ENCODE peak calls at places on chromosome X, in seven cellular contexts. N is SIG-M5; A is activated CD4-positive, alpha-beta T cell treated with anti-CD3 and anti-CD28 coated beads, Interleukin-2, amount 50 U/mL, for 24 hours; R is endothelial cell; W is nucleus accumbens; E is NCI-H2107; S is transverse colon. B is an unnamed sample.

GRCh38 chrX:127762663-127763062 is 289.5 kb downstream of the ACTRT1 start:
- DNase-seq in R (no peak), W (no peak), E (no peak), A (no peak), N (no peak), S (no peak), B (no peak)

GRCh38 chrX:49610718-49611310 is 12.0 kb downstream of the GAGE1 start:
- DNase-seq in S (no peak), W (no peak), R (no peak), E (no peak), N (no peak), A (no peak), B (no peak)

GRCh38 chrX:20254712-20255299 is 11.9 kb downstream of the RPS6KA3 start:
- DNase-seq in E (no peak), S (no peak), N (no peak), A (no peak), W (no peak), R (no peak), B (no peak)

GRCh38 chrX:55056820-55057690 is 17.8 kb upstream of the PAGE2B start:
- DNase-seq in W (no peak), S (no peak), N (no peak), E (no peak), R (no peak), A (no peak), B (no peak)

GRCh38 chrX:97399400-97399799 is 515.7 kb downstream of the RPA4 start:
- DNase-seq in W (no peak), N (no peak), E (no peak), S (no peak), R (no peak), A (no peak), B (peak)

GRCh38 chrX:24760601-24761000 is 66.9 kb downstream of the POLA1 start:
- DNase-seq in S (no peak), R (no peak), A (no peak), N (no peak), W (no peak), E (no peak), B (no peak)

GRCh38 chrX:69218407-69218806 is 53.2 kb upstream of the PJA1 start:
- DNase-seq in E (no peak), A (no peak), S (no peak), R (no peak), N (no peak), W (no peak), B (no peak)

GRCh38 chrX:155745792-155746191 is 133.0 kb upstream of the TMLHE start:
- DNase-seq in W (no peak), E (peak), R (no peak), S (peak), A (no peak), N (no peak), B (no peak)

GRCh38 chrX:56782362-56782761 is 53.3 kb downstream of the NBDY start:
- DNase-seq in W (no peak), A (no peak), N (no peak), R (no peak), E (no peak), S (no peak), B (no peak)

GRCh38 chrX:101260435-101260834 is 30.7 kb downstream of the TAF7L start:
- DNase-seq in W (no peak), E (no peak), A (no peak), S (no peak), R (peak), N (no peak), B (peak)

B was measured in Karpas-422.